ENCODE peak calls at places on chromosomes 3 and 15, in four cellular contexts. N is mesothelial cell of epicardium, K is SJSA1, F is ELF-1. L is an unnamed sample.

GRCh38 chr15:41585140-41586047 is 26.4 kb downstream of the TYRO3 start:
- DNase-seq in N (peak), K (peak), F (peak), L (no peak)

GRCh38 chr3:193520738-193521137 is 34.0 kb downstream of the ATP13A4 start:
- DNase-seq in K (no peak), N (no peak), F (peak), L (no peak)

GRCh38 chr15:61479601-61480000 is 250.5 kb upstream of the RORA start:
- DNase-seq in N (no peak), F (no peak), K (no peak), L (no peak)

GRCh38 chr3:11539677-11540076 is 104.0 kb downstream of the VGLL4 start:
- DNase-seq in N (no peak), F (no peak), K (no peak), L (no peak)

GRCh38 chr3:122661633-122662032 is 19.0 kb upstream of the PARP14 start:
- DNase-seq in F (no peak), K (no peak), N (no peak), L (no peak)

GRCh38 chr3:2362122-2362521 is 263.5 kb downstream of the CNTN4 start:
- DNase-seq in F (no peak), N (no peak), K (no peak), L (no peak)

GRCh38 chr3:187709155-187709554 is 6.8 kb upstream of the RTP2 start:
- DNase-seq in F (peak), K (no peak), N (no peak), L (no peak)

GRCh38 chr15:66936115-66936863 is 129.1 kb upstream of the SMAD3 start:
- DNase-seq in N (no peak), F (no peak), K (no peak), L (no peak)

GRCh38 chr15:29111705-29112281 is 157.8 kb downstream of the NSMCE3 start:
- DNase-seq in F (no peak), K (no peak), N (no peak), L (no peak)

GRCh38 chr15:101437209-101437608 is 52.3 kb downstream of the PCSK6 start:
- DNase-seq in F (no peak), N (no peak), K (no peak), L (no peak)

GRCh38 chr15:74631408-74631807 is 15.8 kb downstream of the CLK3 start:
- DNase-seq in K (no peak), F (no peak), N (no peak), L (no peak)

GRCh38 chr3:138786788-138787276 is 47.9 kb downstream of the PIK3CB start:
- DNase-seq in N (no peak), F (no peak), K (no peak), L (no peak)